ENCODE peak calls at places on chromosomes 16 and 17, in eight cellular contexts. F, Q, U, C, K, L, R and Y are unnamed samples.

GRCh38 chr17:9729034-9729650 is 62.2 kb downstream of the DHRS7C start:
- DNase-seq in U (no peak), F (peak), C (peak), R (no peak), K (peak), L (no peak), Q (no peak), Y (peak)

GRCh38 chr17:66965801-66966528 is 1.5 kb downstream of the CACNG4 start:
- DNase-seq in U (no peak), R (no peak), Q (no peak), F (no peak), C (no peak), K (no peak), L (no peak), Y (no peak)

GRCh38 chr17:4453821-4454591 is 20.3 kb downstream of the SPNS3 start:
- DNase-seq in R (no peak), L (no peak), U (no peak), K (no peak), Q (no peak), F (no peak), C (no peak), Y (no peak)

GRCh38 chr17:34283571-34283970 is 2.0 kb upstream of the CCL11 start:
- DNase-seq in R (no peak), K (no peak), U (no peak), L (no peak), Q (no peak), C (no peak), F (no peak), Y (no peak)

GRCh38 chr17:50102164-50102991 is 7.2 kb downstream of the PDK2 start:
- DNase-seq in F (no peak), C (no peak), U (no peak), K (no peak), L (no peak), R (peak), Q (peak), Y (no peak)

GRCh38 chr17:80790021-80790765 is 201.4 kb upstream of the CHMP6 start:
- DNase-seq in K (no peak), R (no peak), Q (no peak), L (no peak), U (no peak), F (peak), C (no peak), Y (no peak)

GRCh38 chr17:48246623-48247022 is 139.1 kb downstream of the SNX11 start:
- DNase-seq in F (no peak), U (no peak), L (no peak), K (no peak), C (no peak), Q (no peak), R (no peak), Y (peak)

GRCh38 chr17:79905832-79906231 is 66.6 kb upstream of the CBX4 start:
- DNase-seq in K (no peak), F (no peak), U (no peak), R (no peak), Q (no peak), C (no peak), L (no peak), Y (no peak)

GRCh38 chr16:11972128-11972527 is 4.4 kb upstream of the SNX29 start:
- DNase-seq in R (no peak), Q (no peak), K (no peak), F (no peak), U (no peak), C (no peak), L (no peak), Y (no peak)

GRCh38 chr17:75036643-75037268 is 10.0 kb downstream of the ATP5PD start:
- DNase-seq in K (peak), Q (peak), C (no peak), R (peak), F (peak), U (no peak), L (peak), Y (peak)

GRCh38 chr16:86639354-86639753 is 61.0 kb downstream of the FOXL1 start:
- DNase-seq in U (no peak), L (no peak), K (no peak), R (no peak), F (no peak), Q (no peak), C (no peak), Y (no peak)

GRCh38 chr16:2702871-2703745 is 16.9 kb downstream of the PRSS27 start:
- DNase-seq in R (no peak), L (no peak), K (no peak), Q (no peak), F (no peak), C (no peak), U (no peak), Y (no peak)

GRCh38 chr17:80931421-80932265 is 60.0 kb upstream of the CHMP6 start:
- DNase-seq in L (no peak), F (no peak), R (no peak), U (no peak), Q (no peak), K (no peak), C (peak), Y (peak)

GRCh38 chr16:68061396-68061795 is 23.8 kb upstream of the NFATC3 start:
- DNase-seq in R (no peak), F (no peak), U (no peak), C (no peak), L (no peak), K (no peak), Q (no peak), Y (no peak)

GRCh38 chr16:23863511-23864422 is 28.0 kb downstream of the PRKCB start:
- DNase-seq in L (no peak), Q (no peak), F (peak), R (no peak), U (no peak), C (no peak), K (no peak), Y (no peak)